ENCODE peak calls at places on chromosomes 5 and 9, in nine cellular contexts. E is H1, C is IMR-90, M is HCT116, H is sigmoid colon, B is stomach, P is lower leg skin, L is A549, Q is breast epithelium. I is an unnamed sample.

GRCh38 chr9:131090025-131090787 is 6.1 kb upstream of the AIF1L start:
- DNase-seq in L (no peak), P (no peak), M (no peak), Q (no peak), C (no peak), E (no peak), H (no peak), B (no peak), I (no peak)

GRCh38 chr5:91206734-91207133 is 176.4 kb downstream of the ARRDC3 start:
- DNase-seq in P (no peak), M (no peak), L (no peak), C (peak; percentile 90), H (no peak), E (no peak), Q (no peak), B (no peak), I (no peak)

GRCh38 chr9:124697326-124698200 is 73.5 kb downstream of the NR6A1 start:
- DNase-seq in P (no peak), C (peak; percentile 61), L (peak; percentile 7), M (no peak), Q (no peak), H (no peak), E (no peak), B (no peak), I (no peak)

GRCh38 chr9:10678790-10679189 is 66.0 kb upstream of the PTPRD start:
- DNase-seq in B (no peak), E (no peak), L (no peak), P (no peak), Q (no peak), H (no peak), M (no peak), C (peak; percentile 4), I (no peak)

GRCh38 chr5:155015239-155015638 is 1.7 kb downstream of the KIF4B start:
- DNase-seq in C (no peak), Q (no peak), E (no peak), B (no peak), H (no peak), M (no peak), P (no peak), L (no peak), I (no peak)

GRCh38 chr9:72828281-72828731 is 124.5 kb downstream of the ALDH1A1 start:
- DNase-seq in Q (no peak), H (no peak), C (no peak), M (no peak), L (peak; percentile 86), E (no peak), P (no peak), B (no peak), I (no peak)

GRCh38 chr9:21964925-21965385 is 29.2 kb downstream of the CDKN2A start:
- DNase-seq in H (peak; percentile 75), E (no peak), Q (no peak), L (no peak), C (no peak), P (no peak), M (no peak), B (peak; percentile 38), I (no peak)

GRCh38 chr5:157180374-157181264 is at the start of gene ITK:
- DNase-seq in L (no peak), H (no peak), C (no peak), B (no peak), E (no peak), Q (no peak), M (no peak), P (no peak), I (no peak)

GRCh38 chr9:34994429-34995287 is 5.1 kb downstream of the DNAJB5 start:
- DNase-seq in M (peak; percentile 29), Q (no peak), C (peak; percentile 49), E (no peak), L (peak; percentile 58), H (no peak), B (peak; percentile 46), P (peak; percentile 79), I (peak; percentile 45)

GRCh38 chr5:178434016-178434761 is 156.0 kb downstream of the COL23A1 start:
- DNase-seq in M (no peak), H (peak; percentile 56), L (no peak), B (no peak), E (no peak), Q (peak; percentile 16), P (peak; percentile 69), C (no peak), I (no peak)

GRCh38 chr5:110757118-110757729 is 18.4 kb downstream of the SLC25A46 start:
- DNase-seq in B (no peak), E (no peak), M (peak; percentile 40), H (no peak), Q (no peak), C (peak; percentile 60), P (no peak), L (peak; percentile 55), I (no peak)

GRCh38 chr5:72486371-72486770 is 20.8 kb downstream of the ZNF366 start:
- DNase-seq in P (no peak), Q (no peak), E (no peak), B (no peak), M (no peak), H (no peak), C (peak; percentile 45), L (no peak), I (no peak)

GRCh38 chr5:180807654-180808414 is 5.2 kb upstream of the MGAT1 start:
- DNase-seq in L (no peak), M (no peak), H (no peak), E (no peak), Q (no peak), P (peak; percentile 59), B (no peak), C (no peak), I (no peak)

GRCh38 chr5:180808461-180809000 is 5.9 kb upstream of the MGAT1 start:
- DNase-seq in C (no peak), B (no peak), Q (no peak), E (no peak), L (no peak), H (peak; percentile 58), M (no peak), P (peak; percentile 77), I (no peak)

GRCh38 chr5:180811012-180811622 is 8.5 kb upstream of the MGAT1 start:
- DNase-seq in Q (no peak), M (no peak), E (no peak), H (peak; percentile 83), P (no peak), C (no peak), B (no peak), L (no peak), I (no peak)

GRCh38 chr5:180810210-180811011 is 7.8 kb upstream of the MGAT1 start:
- DNase-seq in Q (peak; percentile 94), M (peak; percentile 89), H (peak; percentile 98), L (peak; percentile 97), B (peak; percentile 97), E (peak; percentile 88), C (peak; percentile 90), P (peak; percentile 99), I (peak; percentile 79)

DNA sequence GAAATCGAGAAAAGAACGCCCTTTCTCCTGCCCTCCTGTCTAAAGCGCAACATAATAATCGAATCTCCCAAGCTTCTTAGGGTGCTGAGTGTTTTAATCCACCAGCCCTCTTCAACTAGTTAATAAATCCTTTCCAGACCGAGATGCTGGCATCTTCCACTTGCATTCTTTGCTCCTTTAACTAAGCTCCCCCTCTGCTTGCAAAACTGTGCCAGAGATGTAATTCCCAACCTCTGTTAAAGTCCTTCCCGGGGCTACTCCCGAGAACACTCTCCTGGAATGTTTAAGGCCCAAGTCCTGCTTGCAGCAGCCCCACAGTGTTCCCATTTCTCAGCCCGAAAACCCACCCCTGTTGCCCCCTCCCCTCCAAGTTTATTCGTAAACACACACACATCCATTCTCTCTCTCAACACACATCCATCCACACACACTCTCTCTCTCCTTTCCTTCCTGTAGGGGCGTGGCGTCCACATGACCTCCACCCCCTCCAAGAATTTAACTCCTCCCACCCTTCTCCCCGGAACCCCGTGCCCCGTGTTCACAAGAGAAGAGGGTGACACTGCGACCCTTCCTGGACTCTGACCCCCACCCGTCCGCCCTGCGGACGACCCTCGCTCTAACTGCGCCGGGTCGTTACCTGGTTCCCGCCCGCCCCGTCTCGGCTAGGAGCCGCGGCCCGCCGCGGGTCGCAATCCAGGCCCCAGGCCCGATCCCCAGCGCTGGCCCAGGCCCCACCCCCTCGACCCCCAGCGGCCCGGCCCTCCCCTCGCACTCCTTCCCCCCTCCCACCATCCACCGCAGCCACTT is 7.0 kb upstream of the MGAT1 start:
- DNase-seq in M (peak; percentile 75), P (peak; percentile 97), Q (peak; percentile 90), C (peak; percentile 88), L (peak; percentile 94), B (peak; percentile 91), E (no peak), H (peak; percentile 97), I (peak; percentile 79)
- TF ChIP-seq POLR2A in M (no peak), P (peak; percentile 4), Q (no peak), C (no peak), L (peak; percentile 48), B (no peak), E (no peak), H (peak; percentile 11), I (no peak)

GRCh38 chr5:139482050-139482889 is at the start of gene STING1:
- DNase-seq in P (peak; percentile 97), H (peak; percentile 92), E (no peak), Q (peak; percentile 91), C (peak; percentile 98), B (peak; percentile 85), M (peak; percentile 71), L (no peak), I (peak; percentile 87)
- TF ChIP-seq POLR2A in P (no peak), H (no peak), E (no peak), Q (no peak), C (no peak), B (no peak), M (peak; percentile 55), L (no peak), I (peak; percentile 51)

GRCh38 chr5:151157426-151158286 is at the start of gene ANXA6:
- DNase-seq in L (peak; percentile 63), C (peak; percentile 73), B (peak; percentile 85), Q (peak; percentile 84), M (peak; percentile 45), E (peak; percentile 50), P (peak; percentile 97), H (peak; percentile 95), I (peak; percentile 92)
- TF ChIP-seq POLR2A in L (peak; percentile 67), C (peak; percentile 54), B (no peak), Q (peak; percentile 34), M (peak; percentile 71), E (peak; percentile 19), P (no peak), H (peak; percentile 60), I (peak; percentile 87)

GRCh38 chr9:128903079-128903461 is 17.7 kb upstream of the PHYHD1 start:
- DNase-seq in M (no peak), L (no peak), Q (no peak), P (no peak), C (no peak), E (no peak), B (no peak), H (no peak), I (no peak)

GRCh38 chr9:128901822-128902221 is 19.0 kb upstream of the PHYHD1 start:
- DNase-seq in C (no peak), B (no peak), E (no peak), M (no peak), P (no peak), H (no peak), Q (no peak), L (no peak), I (no peak)

GRCh38 chr9:128903871-128904371 is 16.9 kb upstream of the PHYHD1 start:
- DNase-seq in L (no peak), E (no peak), H (no peak), Q (no peak), P (no peak), C (peak; percentile 40), M (no peak), B (no peak), I (no peak)

GRCh38 chr9:128901379-128901778 is 19.4 kb upstream of the PHYHD1 start:
- DNase-seq in B (no peak), C (no peak), E (no peak), Q (no peak), P (no peak), L (no peak), H (no peak), M (no peak), I (no peak)

GRCh38 chr9:128902351-128903078 is 18.3 kb upstream of the PHYHD1 start:
- DNase-seq in M (no peak), H (no peak), L (no peak), Q (peak; percentile 92), C (no peak), P (peak; percentile 94), E (no peak), B (peak; percentile 66), I (no peak)
- TF ChIP-seq POLR2A in M (no peak), H (no peak), L (no peak), Q (no peak), C (no peak), P (no peak), E (no peak), B (no peak), I (no peak)

I was measured in H54.